ENCODE peak calls at places on chromosomes 7 and 10, in eight cellular contexts. R, T, Q, F, Y, H, X and C are unnamed samples.

GRCh38 chr10:99709480-99710229 is 22.3 kb downstream of the COX15 start:
- DNase-seq in T (no peak), X (no peak), Y (peak; percentile 47), F (no peak), R (peak; percentile 44), H (no peak), Q (no peak), C (no peak)

GRCh38 chr10:70508912-70509366 is 30.4 kb downstream of the PALD1 start:
- DNase-seq in X (peak; percentile 66), Q (no peak), F (peak; percentile 26), Y (no peak), H (peak; percentile 54), R (no peak), T (peak; percentile 83), C (no peak)

GRCh38 chr7:15839415-15840100 is 153.1 kb upstream of the MEOX2 start:
- DNase-seq in Y (no peak), R (peak; percentile 49), F (no peak), Q (peak; percentile 17), H (peak; percentile 40), X (peak; percentile 58), T (no peak), C (no peak)

GRCh38 chr10:94279835-94280709 is 82.7 kb downstream of the NOC3L start:
- DNase-seq in R (peak; percentile 81), Y (peak; percentile 33), F (peak; percentile 64), Q (peak; percentile 65), H (no peak), T (peak; percentile 57), X (no peak), C (no peak)

GRCh38 chr7:9557853-9558252 is 1124.4 kb downstream of the NXPH1 start:
- DNase-seq in F (no peak), Y (no peak), R (no peak), T (no peak), Q (no peak), X (no peak), H (no peak), C (no peak)

GRCh38 chr10:91360434-91360833 is 49.7 kb upstream of the HECTD2 start:
- DNase-seq in T (no peak), Y (no peak), Q (no peak), H (no peak), R (no peak), X (no peak), F (no peak), C (no peak)

GRCh38 chr7:1117321-1117928 is 29.5 kb downstream of the GPER1 start:
- DNase-seq in Y (no peak), Q (no peak), X (no peak), F (no peak), T (no peak), R (no peak), H (no peak), C (no peak)

GRCh38 chr10:34959321-34959720 is 130.8 kb downstream of the CUL2 start:
- DNase-seq in Y (no peak), X (no peak), H (no peak), Q (no peak), F (peak; percentile 14), R (no peak), T (no peak), C (no peak)

GRCh38 chr7:157009170-157009777 is 1.2 kb downstream of the MNX1 start:
- DNase-seq in X (no peak), H (no peak), Y (no peak), Q (no peak), R (no peak), T (no peak), F (no peak), C (no peak)

GRCh38 chr7:108015740-108016139 is 12.8 kb upstream of the LAMB1 start:
- DNase-seq in Q (no peak), T (no peak), Y (no peak), F (no peak), X (no peak), H (no peak), R (peak; percentile 58), C (no peak)

GRCh38 chr10:77049896-77050295 is 587.7 kb downstream of the KCNMA1 start:
- DNase-seq in T (no peak), Y (no peak), R (peak; percentile 28), H (no peak), X (no peak), F (no peak), Q (no peak), C (no peak)

GRCh38 chr10:48231178-48231577 is 43.3 kb downstream of the FRMPD2 start:
- DNase-seq in R (no peak), X (no peak), H (no peak), F (no peak), T (no peak), Q (no peak), Y (no peak), C (no peak)

DNA sequence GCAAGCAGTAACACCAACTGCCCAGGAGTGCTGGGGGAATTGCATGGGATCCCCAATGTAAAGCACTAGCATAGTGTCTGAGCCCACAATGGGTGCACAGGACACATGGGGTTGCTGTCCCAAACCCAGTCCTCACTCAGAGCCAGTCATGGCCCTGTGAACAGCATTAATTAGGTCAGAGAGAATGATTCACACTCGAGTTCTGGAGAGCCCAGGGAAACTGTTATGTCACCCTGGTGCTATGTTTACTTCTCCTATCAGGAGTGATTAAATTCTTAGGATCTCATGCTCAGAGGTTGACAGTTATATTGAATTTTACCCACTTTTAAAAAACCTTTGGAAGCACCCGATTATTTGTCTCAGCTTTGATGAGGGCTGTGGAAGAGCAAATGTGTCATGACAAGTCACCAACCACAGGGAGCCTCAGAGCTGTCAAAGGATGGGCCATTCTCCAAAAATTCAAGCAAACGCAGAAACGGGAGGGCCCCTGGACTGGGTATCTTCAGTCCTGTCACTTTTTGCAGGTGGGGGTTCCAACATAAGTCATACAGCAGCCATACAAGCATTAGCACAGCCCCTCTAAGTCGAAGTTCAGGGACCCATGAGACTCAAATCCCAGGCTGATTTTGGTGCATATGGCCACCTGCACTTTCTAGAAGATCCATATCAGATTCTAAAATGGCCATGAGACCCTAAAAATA is 1.3 kb upstream of the RASSF4 start:
- DNase-seq in T (no peak), F (no peak), R (peak; percentile 62), X (no peak), H (no peak), Q (no peak), Y (peak; percentile 42), C (peak; percentile 44)
- H3K4me3 ChIP-seq in T (peak overlapping the region; percentile 82), F (peak overlapping the region; percentile 73), R (peak overlapping the region; percentile 83), X (peak overlapping the region; percentile 82), H (peak overlapping the region; percentile 71), Q (peak overlapping the region; percentile 86), Y (peak overlapping the region; percentile 62), C (peak overlapping the region; percentile 67)

GRCh38 chr10:2993636-2994035 is 73.7 kb upstream of the PFKP start:
- DNase-seq in T (no peak), F (no peak), R (no peak), Y (no peak), H (no peak), Q (no peak), X (no peak), C (no peak)

GRCh38 chr10:2994562-2994961 is 72.8 kb upstream of the PFKP start:
- DNase-seq in H (no peak), T (no peak), X (no peak), R (peak; percentile 12), Y (no peak), F (no peak), Q (no peak), C (no peak)

GRCh38 chr10:2989292-2989947 is 77.9 kb upstream of the PFKP start:
- DNase-seq in H (no peak), T (no peak), R (no peak), Q (no peak), X (no peak), Y (no peak), F (no peak), C (no peak)

GRCh38 chr10:2990764-2991163 is 76.6 kb upstream of the PFKP start:
- DNase-seq in T (no peak), Q (no peak), H (no peak), Y (no peak), R (no peak), F (no peak), X (no peak), C (no peak)

DNA sequence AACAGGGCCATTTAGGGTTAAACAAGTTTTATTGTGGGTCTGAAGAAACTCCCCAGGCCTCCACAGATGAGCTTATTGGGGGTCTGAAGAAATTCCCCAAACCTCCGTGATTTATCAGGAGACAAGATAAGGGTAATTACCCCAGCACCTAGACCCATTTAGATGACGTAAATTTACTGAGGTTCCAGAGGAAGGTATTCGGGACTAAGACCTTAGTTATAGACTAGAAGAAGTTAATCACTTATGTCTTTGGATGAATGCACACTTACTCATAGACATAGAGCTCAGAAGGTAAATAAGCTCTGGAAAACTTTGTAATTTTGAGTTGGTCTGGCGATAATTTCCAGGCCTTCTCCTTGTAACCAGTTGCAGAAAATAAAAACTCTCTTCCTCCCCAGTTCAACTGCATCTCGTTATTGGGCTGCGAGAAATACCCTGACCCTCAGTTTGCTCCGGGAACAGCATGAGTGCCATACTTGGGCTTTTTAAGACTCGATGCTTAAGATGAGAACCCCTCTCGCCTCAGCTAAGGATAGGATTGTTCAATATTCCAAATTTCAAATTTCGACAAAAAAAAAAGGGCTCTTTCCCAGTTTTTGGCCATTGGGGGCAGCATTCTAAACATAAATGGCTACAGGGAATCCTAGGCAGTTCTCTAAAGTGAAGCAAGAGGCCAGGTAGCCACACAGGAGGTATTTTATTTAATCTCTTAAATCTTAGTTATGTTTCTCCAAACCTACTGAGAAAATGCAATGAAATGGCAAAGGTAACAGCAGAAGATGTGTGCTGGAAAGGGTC is 74.7 kb upstream of the PFKP start:
- DNase-seq in R (no peak), H (no peak), T (no peak), F (no peak), X (no peak), Q (no peak), Y (no peak), C (no peak)
- TF ChIP-seq CTCF in R (peak; percentile 22), H (no peak), T (peak; percentile 47), F (no peak), X (no peak), Q (no peak), Y (peak; percentile 32), C (peak; percentile 26)

GRCh38 chr7:149881328-149882263 is 7.8 kb downstream of the ATP6V0E2 start:
- DNase-seq in X (no peak), Y (no peak), R (no peak), H (no peak), F (no peak), T (no peak), Q (no peak), C (no peak)

GRCh38 chr7:149883452-149883861 is 9.7 kb downstream of the ATP6V0E2 start:
- DNase-seq in X (no peak), H (peak; percentile 49), F (peak; percentile 83), Y (peak; percentile 16), R (peak; percentile 71), T (peak; percentile 64), Q (peak; percentile 75), C (no peak)

GRCh38 chr7:149884016-149884415 is 10.2 kb downstream of the ATP6V0E2 start:
- DNase-seq in F (no peak), R (no peak), X (no peak), H (no peak), Y (no peak), T (no peak), Q (peak; percentile 75), C (no peak)

GRCh38 chr7:149882264-149883048 is 8.7 kb downstream of the ATP6V0E2 start:
- DNase-seq in Q (no peak), T (no peak), R (no peak), F (no peak), Y (no peak), X (no peak), H (peak; percentile 77), C (no peak)

GRCh38 chr7:149883049-149883439 is 9.3 kb downstream of the ATP6V0E2 start:
- DNase-seq in R (no peak), T (no peak), Q (no peak), H (no peak), Y (no peak), X (no peak), F (no peak), C (no peak)
- H3K4me3 ChIP-seq in R (no peak overlapping the region), T (no peak overlapping the region), Q (no peak overlapping the region), H (no peak overlapping the region), Y (no peak overlapping the region), X (no peak overlapping the region), F (no peak overlapping the region), C (no peak overlapping the region)

GRCh38 chr7:57308631-57309408 is 141.2 kb upstream of the ZNF716 start:
- DNase-seq in T (peak; percentile 1), X (no peak), H (no peak), Q (peak; percentile 32), R (no peak), F (peak; percentile 10), Y (no peak), C (no peak)
- TF ChIP-seq CTCF in T (peak; percentile 68), X (no peak), H (no peak), Q (peak; percentile 49), R (peak; percentile 9), F (peak; percentile 47), Y (no peak), C (peak; percentile 16)